ENCODE peak calls at places on chromosome 3, in seven cellular contexts. One of them, this sample, is unnamed. For H3K4me1, the result is how much of the 10 kb centered on the place peaks cover.

GRCh38 chr3:46852329-46852720 is 10.9 kb downstream of the MYL3 start:
- DNase-seq in mucosa of descending colon: peak
- DNase-seq in left ventricle myocardium inferior: no peak
- DNase-seq in GM23338: no peak
- DNase-seq in psoas muscle: peak
- DNase-seq in fibroblast of lung: no peak
- DNase-seq in kidney: no peak
- DNase-seq in this sample: no peak

GRCh38 chr3:143972155-143972494 is 502 bp downstream of the DIPK2A start:
- DNase-seq in mucosa of descending colon: no peak
- DNase-seq in left ventricle myocardium inferior: no peak
- DNase-seq in GM23338: no peak
- DNase-seq in psoas muscle: no peak
- DNase-seq in fibroblast of lung: no peak
- DNase-seq in kidney: no peak
- DNase-seq in this sample: no peak

GRCh38 chr3:195906865-195907729 is 1.3 kb downstream of the TNK2 start:
- DNase-seq in mucosa of descending colon: peak
- DNase-seq in left ventricle myocardium inferior: no peak
- DNase-seq in GM23338: peak
- DNase-seq in psoas muscle: peak
- DNase-seq in fibroblast of lung: no peak
- DNase-seq in kidney: peak
- DNase-seq in this sample: peak

GRCh38 chr3:165742351-165742750 is 94.9 kb downstream of the BCHE start:
- DNase-seq in mucosa of descending colon: no peak
- DNase-seq in left ventricle myocardium inferior: no peak
- DNase-seq in GM23338: no peak
- DNase-seq in psoas muscle: no peak
- DNase-seq in fibroblast of lung: no peak
- DNase-seq in kidney: peak
- DNase-seq in this sample: no peak

GRCh38 chr3:171277456-171278406 is 182.5 kb downstream of the TNIK start:
- DNase-seq in mucosa of descending colon: no peak
- DNase-seq in left ventricle myocardium inferior: no peak
- DNase-seq in GM23338: peak
- DNase-seq in psoas muscle: no peak
- DNase-seq in fibroblast of lung: no peak
- DNase-seq in kidney: no peak
- DNase-seq in this sample: no peak

GRCh38 chr3:5217824-5218595 is 30.5 kb downstream of the EDEM1 start:
- DNase-seq in mucosa of descending colon: no peak
- DNase-seq in left ventricle myocardium inferior: no peak
- DNase-seq in GM23338: no peak
- DNase-seq in psoas muscle: no peak
- DNase-seq in fibroblast of lung: peak
- DNase-seq in kidney: no peak
- DNase-seq in this sample: no peak

GRCh38 chr3:141920701-141921100 is 44.3 kb downstream of the ATP1B3 start:
- DNase-seq in mucosa of descending colon: no peak
- DNase-seq in left ventricle myocardium inferior: no peak
- DNase-seq in GM23338: no peak
- DNase-seq in psoas muscle: no peak
- DNase-seq in fibroblast of lung: no peak
- DNase-seq in kidney: no peak
- DNase-seq in this sample: no peak

GRCh38 chr3:64063207-64063981 is 40.1 kb upstream of the PSMD6 start:
- DNase-seq in mucosa of descending colon: no peak
- DNase-seq in left ventricle myocardium inferior: no peak
- DNase-seq in GM23338: peak
- DNase-seq in psoas muscle: no peak
- DNase-seq in fibroblast of lung: peak
- DNase-seq in kidney: no peak
- DNase-seq in this sample: no peak

GRCh38 chr3:55488398-55489055 is 1.4 kb upstream of the WNT5A start:
- DNase-seq in mucosa of descending colon: peak
- DNase-seq in left ventricle myocardium inferior: peak
- DNase-seq in GM23338: peak
- DNase-seq in psoas muscle: peak
- DNase-seq in fibroblast of lung: peak
- DNase-seq in kidney: peak
- DNase-seq in this sample: no peak

GRCh38 chr3:189355481-189356201 is 183.9 kb downstream of the TPRG1 start:
- DNase-seq in mucosa of descending colon: no peak
- DNase-seq in left ventricle myocardium inferior: no peak
- DNase-seq in GM23338: peak
- DNase-seq in psoas muscle: no peak
- DNase-seq in fibroblast of lung: peak
- DNase-seq in kidney: no peak
- DNase-seq in this sample: no peak

GRCh38 chr3:33186524-33187367 is 31.9 kb downstream of the SUSD5 start:
- DNase-seq in mucosa of descending colon: no peak
- DNase-seq in left ventricle myocardium inferior: no peak
- DNase-seq in GM23338: no peak
- DNase-seq in psoas muscle: no peak
- DNase-seq in fibroblast of lung: peak
- DNase-seq in kidney: no peak
- DNase-seq in this sample: no peak

GRCh38 chr3:187139895-187140253 is 578 bp upstream of the RPL39L start:
- DNase-seq in mucosa of descending colon: no peak
- DNase-seq in left ventricle myocardium inferior: no peak
- DNase-seq in GM23338: no peak
- DNase-seq in psoas muscle: no peak
- DNase-seq in fibroblast of lung: no peak
- DNase-seq in kidney: no peak
- DNase-seq in this sample: no peak
- H3K4me3 ChIP-seq in mucosa of descending colon: no peak
- H3K4me3 ChIP-seq in left ventricle myocardium inferior: peak
- H3K4me3 ChIP-seq in GM23338: no peak
- H3K4me3 ChIP-seq in psoas muscle: peak
- H3K4me3 ChIP-seq in fibroblast of lung: peak
- H3K4me3 ChIP-seq in kidney: peak
- H3K4me3 ChIP-seq in this sample: peak

GRCh38 chr3:53729618-53730017 is 116.6 kb downstream of the CHDH start:
- DNase-seq in mucosa of descending colon: no peak
- DNase-seq in left ventricle myocardium inferior: no peak
- DNase-seq in GM23338: no peak
- DNase-seq in psoas muscle: no peak
- DNase-seq in fibroblast of lung: no peak
- DNase-seq in kidney: no peak
- DNase-seq in this sample: no peak
- TF ChIP-seq CTCF in mucosa of descending colon: no peak
- TF ChIP-seq CTCF in left ventricle myocardium inferior: peak
- TF ChIP-seq CTCF in GM23338: peak
- TF ChIP-seq CTCF in psoas muscle: no peak
- TF ChIP-seq CTCF in fibroblast of lung: no peak
- TF ChIP-seq CTCF in kidney: peak
- TF ChIP-seq CTCF in this sample: no peak

GRCh38 chr3:42042747-42043115 is 48.4 kb upstream of the TRAK1 start:
- DNase-seq in mucosa of descending colon: no peak
- DNase-seq in left ventricle myocardium inferior: no peak
- DNase-seq in GM23338: no peak
- DNase-seq in psoas muscle: no peak
- DNase-seq in fibroblast of lung: no peak
- DNase-seq in kidney: no peak
- DNase-seq in this sample: no peak
- H3K4me1 ChIP-seq in mucosa of descending colon: under half
- H3K4me1 ChIP-seq in left ventricle myocardium inferior: half or more
- H3K4me1 ChIP-seq in GM23338: under half
- H3K4me1 ChIP-seq in psoas muscle: half or more
- H3K4me1 ChIP-seq in fibroblast of lung: under half
- H3K4me1 ChIP-seq in kidney: under half
- H3K4me1 ChIP-seq in this sample: under half

DNA sequence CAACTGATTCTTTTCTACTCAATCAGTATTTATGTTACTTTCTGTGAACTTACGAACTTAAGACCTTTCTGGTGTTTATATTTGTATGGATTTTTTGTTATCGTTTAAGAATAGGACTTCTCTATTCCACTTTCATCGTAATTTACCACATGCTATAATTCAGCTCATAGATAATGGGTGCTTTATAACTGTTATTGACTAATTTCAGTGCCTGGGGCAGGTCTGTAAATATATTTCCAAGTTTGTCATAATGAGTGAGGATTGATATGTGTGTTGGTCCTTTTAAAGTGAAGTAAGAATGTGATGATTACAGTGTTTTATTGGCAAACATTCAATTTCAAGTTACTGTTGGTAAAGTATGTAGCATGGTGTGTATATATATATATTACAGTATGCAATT is 1.8 kb upstream of the NAALADL2 start:
- DNase-seq in mucosa of descending colon: no peak
- DNase-seq in left ventricle myocardium inferior: no peak
- DNase-seq in GM23338: no peak
- DNase-seq in psoas muscle: no peak
- DNase-seq in fibroblast of lung: no peak
- DNase-seq in kidney: no peak
- DNase-seq in this sample: no peak
- H3K4me3 ChIP-seq in mucosa of descending colon: no peak
- H3K4me3 ChIP-seq in left ventricle myocardium inferior: no peak
- H3K4me3 ChIP-seq in GM23338: no peak
- H3K4me3 ChIP-seq in psoas muscle: no peak
- H3K4me3 ChIP-seq in fibroblast of lung: no peak
- H3K4me3 ChIP-seq in kidney: no peak
- H3K4me3 ChIP-seq in this sample: no peak

GRCh38 chr3:45654344-45654934 is 34.8 kb upstream of the SACM1L start:
- DNase-seq in mucosa of descending colon: no peak
- DNase-seq in left ventricle myocardium inferior: no peak
- DNase-seq in GM23338: peak
- DNase-seq in psoas muscle: no peak
- DNase-seq in fibroblast of lung: no peak
- DNase-seq in kidney: no peak
- DNase-seq in this sample: no peak
- TF ChIP-seq CTCF in mucosa of descending colon: no peak
- TF ChIP-seq CTCF in left ventricle myocardium inferior: no peak
- TF ChIP-seq CTCF in GM23338: peak
- TF ChIP-seq CTCF in psoas muscle: no peak
- TF ChIP-seq CTCF in fibroblast of lung: no peak
- TF ChIP-seq CTCF in kidney: no peak
- TF ChIP-seq CTCF in this sample: no peak